ENCODE peak calls at places on chromosomes 1 and 21, in nine cellular contexts. One of them, this sample, is unnamed.

GRCh38 chr1:206911064-206911663 is 10.6 kb downstream of the FCMR start:
- DNase-seq in GM12864: no peak
- DNase-seq in choroid plexus epithelial cell: peak
- DNase-seq in glutamatergic neuron: no peak
- DNase-seq in retinal pigment epithelial cell: no peak
- DNase-seq in AG04450: no peak
- DNase-seq in A549: peak
- DNase-seq in omental fat pad: no peak
- DNase-seq in HL-60: peak
- DNase-seq in this sample: no peak

GRCh38 chr21:45541221-45542039 is 810 bp downstream of the SLC19A1 start:
- DNase-seq in GM12864: no peak
- DNase-seq in choroid plexus epithelial cell: peak
- DNase-seq in glutamatergic neuron: peak
- DNase-seq in retinal pigment epithelial cell: no peak
- DNase-seq in AG04450: no peak
- DNase-seq in A549: peak
- DNase-seq in omental fat pad: peak
- DNase-seq in HL-60: peak
- DNase-seq in this sample: no peak

GRCh38 chr1:243968413-243968812 is 82.7 kb upstream of the ZBTB18 start:
- DNase-seq in GM12864: no peak
- DNase-seq in choroid plexus epithelial cell: peak
- DNase-seq in glutamatergic neuron: no peak
- DNase-seq in retinal pigment epithelial cell: no peak
- DNase-seq in AG04450: no peak
- DNase-seq in A549: no peak
- DNase-seq in omental fat pad: no peak
- DNase-seq in HL-60: no peak
- DNase-seq in this sample: no peak

GRCh38 chr1:93814795-93815737 is 63.9 kb downstream of the DNTTIP2 start:
- DNase-seq in GM12864: no peak
- DNase-seq in choroid plexus epithelial cell: peak
- DNase-seq in glutamatergic neuron: peak
- DNase-seq in retinal pigment epithelial cell: no peak
- DNase-seq in AG04450: no peak
- DNase-seq in A549: no peak
- DNase-seq in omental fat pad: no peak
- DNase-seq in HL-60: no peak
- DNase-seq in this sample: no peak

GRCh38 chr1:33682371-33682770 is 181.5 kb upstream of the HMGB4 start:
- DNase-seq in GM12864: no peak
- DNase-seq in choroid plexus epithelial cell: no peak
- DNase-seq in glutamatergic neuron: no peak
- DNase-seq in retinal pigment epithelial cell: no peak
- DNase-seq in AG04450: no peak
- DNase-seq in A549: no peak
- DNase-seq in omental fat pad: no peak
- DNase-seq in HL-60: no peak
- DNase-seq in this sample: no peak

GRCh38 chr1:28369225-28369517 is 369 bp upstream of the PHACTR4 start:
- DNase-seq in GM12864: no peak
- DNase-seq in choroid plexus epithelial cell: no peak
- DNase-seq in glutamatergic neuron: no peak
- DNase-seq in retinal pigment epithelial cell: no peak
- DNase-seq in AG04450: no peak
- DNase-seq in A549: no peak
- DNase-seq in omental fat pad: no peak
- DNase-seq in HL-60: no peak
- DNase-seq in this sample: no peak

GRCh38 chr1:176998396-176998795 is 166.1 kb downstream of the ASTN1 start:
- DNase-seq in GM12864: no peak
- DNase-seq in choroid plexus epithelial cell: no peak
- DNase-seq in glutamatergic neuron: no peak
- DNase-seq in retinal pigment epithelial cell: no peak
- DNase-seq in AG04450: no peak
- DNase-seq in A549: no peak
- DNase-seq in omental fat pad: no peak
- DNase-seq in HL-60: no peak
- DNase-seq in this sample: no peak

GRCh38 chr1:37255111-37255795 is 219.1 kb upstream of the ZC3H12A start:
- DNase-seq in GM12864: no peak
- DNase-seq in choroid plexus epithelial cell: peak
- DNase-seq in glutamatergic neuron: peak
- DNase-seq in retinal pigment epithelial cell: no peak
- DNase-seq in AG04450: no peak
- DNase-seq in A549: peak
- DNase-seq in omental fat pad: no peak
- DNase-seq in HL-60: peak
- DNase-seq in this sample: peak

GRCh38 chr1:103327054-103327719 is 198.3 kb upstream of the RNPC3 start:
- DNase-seq in GM12864: no peak
- DNase-seq in choroid plexus epithelial cell: no peak
- DNase-seq in glutamatergic neuron: no peak
- DNase-seq in retinal pigment epithelial cell: no peak
- DNase-seq in AG04450: no peak
- DNase-seq in A549: no peak
- DNase-seq in omental fat pad: no peak
- DNase-seq in HL-60: no peak
- DNase-seq in this sample: no peak

GRCh38 chr21:36563301-36563926 is 83.5 kb upstream of the CLDN14 start:
- DNase-seq in GM12864: no peak
- DNase-seq in choroid plexus epithelial cell: no peak
- DNase-seq in glutamatergic neuron: no peak
- DNase-seq in retinal pigment epithelial cell: no peak
- DNase-seq in AG04450: no peak
- DNase-seq in A549: no peak
- DNase-seq in omental fat pad: no peak
- DNase-seq in HL-60: no peak
- DNase-seq in this sample: no peak

GRCh38 chr1:165408518-165408917 is 36.4 kb downstream of the RXRG start:
- DNase-seq in GM12864: no peak
- DNase-seq in choroid plexus epithelial cell: peak
- DNase-seq in glutamatergic neuron: peak
- DNase-seq in retinal pigment epithelial cell: no peak
- DNase-seq in AG04450: no peak
- DNase-seq in A549: peak
- DNase-seq in omental fat pad: no peak
- DNase-seq in HL-60: peak
- DNase-seq in this sample: no peak

GRCh38 chr1:119372493-119373086 is 4.0 kb downstream of the HAO2 start:
- DNase-seq in GM12864: peak
- DNase-seq in choroid plexus epithelial cell: peak
- DNase-seq in glutamatergic neuron: no peak
- DNase-seq in retinal pigment epithelial cell: no peak
- DNase-seq in AG04450: no peak
- DNase-seq in A549: peak
- DNase-seq in omental fat pad: no peak
- DNase-seq in HL-60: no peak
- DNase-seq in this sample: no peak
- TF ChIP-seq CTCF in GM12864: peak
- TF ChIP-seq CTCF in choroid plexus epithelial cell: peak
- TF ChIP-seq CTCF in glutamatergic neuron: no peak
- TF ChIP-seq CTCF in retinal pigment epithelial cell: peak
- TF ChIP-seq CTCF in AG04450: no peak
- TF ChIP-seq CTCF in A549: peak
- TF ChIP-seq CTCF in omental fat pad: no peak
- TF ChIP-seq CTCF in HL-60: no peak
- TF ChIP-seq CTCF in this sample: no peak

DNA sequence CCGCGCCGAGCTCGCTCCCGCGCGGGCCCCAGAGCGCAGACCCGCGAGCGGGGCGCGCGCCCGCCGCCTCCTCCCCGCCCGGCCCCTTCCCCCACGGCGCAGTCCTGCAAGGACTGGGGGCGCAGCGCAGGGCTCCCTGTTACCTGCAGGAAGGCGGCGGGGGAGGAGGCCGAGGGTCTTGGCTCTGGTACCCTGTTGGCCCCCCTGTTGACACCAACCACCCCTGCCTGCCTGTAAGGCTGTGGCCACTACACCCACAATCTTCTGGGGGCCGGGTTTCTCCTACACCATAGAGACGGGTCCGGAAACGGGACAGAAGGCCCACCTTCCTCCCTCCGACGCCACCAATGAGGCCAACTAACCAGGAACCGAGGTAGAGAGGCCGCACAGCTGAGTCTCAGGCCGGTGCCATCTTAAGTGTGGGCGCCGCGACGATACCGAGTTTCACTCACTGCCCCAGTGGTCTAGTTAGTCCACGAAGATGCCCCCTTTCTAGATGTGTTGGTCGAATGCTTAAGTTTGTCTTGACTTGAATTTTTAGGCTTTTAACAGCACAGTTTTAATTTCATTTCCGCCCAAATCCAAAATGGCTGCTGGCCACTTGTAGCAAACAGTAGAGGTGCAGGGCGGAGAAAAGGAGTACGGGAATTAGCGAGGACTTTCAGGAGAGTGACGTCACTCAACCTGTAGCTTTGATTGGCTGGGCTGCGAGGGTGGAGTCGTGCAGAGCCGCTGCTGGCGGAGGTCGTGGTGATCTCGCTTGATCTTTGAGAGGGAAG is at the start of gene SCYL3:
- DNase-seq in GM12864: peak
- DNase-seq in choroid plexus epithelial cell: peak
- DNase-seq in glutamatergic neuron: peak
- DNase-seq in retinal pigment epithelial cell: peak
- DNase-seq in AG04450: peak
- DNase-seq in A549: peak
- DNase-seq in omental fat pad: peak
- DNase-seq in HL-60: peak
- DNase-seq in this sample: peak
- TF ChIP-seq CTCF in GM12864: no peak
- TF ChIP-seq CTCF in choroid plexus epithelial cell: no peak
- TF ChIP-seq CTCF in glutamatergic neuron: no peak
- TF ChIP-seq CTCF in retinal pigment epithelial cell: no peak
- TF ChIP-seq CTCF in AG04450: no peak
- TF ChIP-seq CTCF in A549: no peak
- TF ChIP-seq CTCF in omental fat pad: no peak
- TF ChIP-seq CTCF in HL-60: no peak
- TF ChIP-seq CTCF in this sample: no peak

GRCh38 chr1:75812065-75812464 is 15.4 kb downstream of the MSH4 start:
- DNase-seq in GM12864: no peak
- DNase-seq in choroid plexus epithelial cell: no peak
- DNase-seq in glutamatergic neuron: no peak
- DNase-seq in retinal pigment epithelial cell: no peak
- DNase-seq in AG04450: no peak
- DNase-seq in A549: no peak
- DNase-seq in omental fat pad: no peak
- DNase-seq in HL-60: no peak
- DNase-seq in this sample: no peak
- TF ChIP-seq CTCF in GM12864: no peak
- TF ChIP-seq CTCF in choroid plexus epithelial cell: no peak
- TF ChIP-seq CTCF in glutamatergic neuron: no peak
- TF ChIP-seq CTCF in retinal pigment epithelial cell: no peak
- TF ChIP-seq CTCF in AG04450: no peak
- TF ChIP-seq CTCF in A549: no peak
- TF ChIP-seq CTCF in omental fat pad: no peak
- TF ChIP-seq CTCF in HL-60: no peak
- TF ChIP-seq CTCF in this sample: no peak

GRCh38 chr1:242455052-242455361 is 69.5 kb downstream of the PLD5 start:
- DNase-seq in GM12864: no peak
- DNase-seq in choroid plexus epithelial cell: no peak
- DNase-seq in glutamatergic neuron: no peak
- DNase-seq in retinal pigment epithelial cell: no peak
- DNase-seq in AG04450: no peak
- DNase-seq in A549: no peak
- DNase-seq in omental fat pad: no peak
- DNase-seq in HL-60: no peak
- DNase-seq in this sample: no peak
- TF ChIP-seq CTCF in GM12864: no peak
- TF ChIP-seq CTCF in choroid plexus epithelial cell: no peak
- TF ChIP-seq CTCF in glutamatergic neuron: no peak
- TF ChIP-seq CTCF in retinal pigment epithelial cell: no peak
- TF ChIP-seq CTCF in AG04450: no peak
- TF ChIP-seq CTCF in A549: peak
- TF ChIP-seq CTCF in omental fat pad: no peak
- TF ChIP-seq CTCF in HL-60: no peak
- TF ChIP-seq CTCF in this sample: peak

GRCh38 chr1:53255031-53255430 is 16.7 kb upstream of the MAGOH start:
- DNase-seq in GM12864: no peak
- DNase-seq in choroid plexus epithelial cell: no peak
- DNase-seq in glutamatergic neuron: no peak
- DNase-seq in retinal pigment epithelial cell: no peak
- DNase-seq in AG04450: no peak
- DNase-seq in A549: no peak
- DNase-seq in omental fat pad: no peak
- DNase-seq in HL-60: no peak
- DNase-seq in this sample: no peak
- TF ChIP-seq CTCF in GM12864: peak
- TF ChIP-seq CTCF in choroid plexus epithelial cell: peak
- TF ChIP-seq CTCF in glutamatergic neuron: no peak
- TF ChIP-seq CTCF in retinal pigment epithelial cell: no peak
- TF ChIP-seq CTCF in AG04450: peak
- TF ChIP-seq CTCF in A549: no peak
- TF ChIP-seq CTCF in omental fat pad: no peak
- TF ChIP-seq CTCF in HL-60: no peak
- TF ChIP-seq CTCF in this sample: no peak

GRCh38 chr1:32332290-32333079 is 3.5 kb downstream of the MARCKSL1 start:
- DNase-seq in GM12864: no peak
- DNase-seq in choroid plexus epithelial cell: no peak
- DNase-seq in glutamatergic neuron: no peak
- DNase-seq in retinal pigment epithelial cell: no peak
- DNase-seq in AG04450: no peak
- DNase-seq in A549: no peak
- DNase-seq in omental fat pad: no peak
- DNase-seq in HL-60: no peak
- DNase-seq in this sample: no peak

GRCh38 chr1:32334864-32335618 is 992 bp downstream of the MARCKSL1 start:
- DNase-seq in GM12864: no peak
- DNase-seq in choroid plexus epithelial cell: no peak
- DNase-seq in glutamatergic neuron: peak
- DNase-seq in retinal pigment epithelial cell: no peak
- DNase-seq in AG04450: no peak
- DNase-seq in A549: peak
- DNase-seq in omental fat pad: no peak
- DNase-seq in HL-60: peak
- DNase-seq in this sample: peak

GRCh38 chr1:32331549-32331948 is 4.5 kb downstream of the MARCKSL1 start:
- DNase-seq in GM12864: no peak
- DNase-seq in choroid plexus epithelial cell: no peak
- DNase-seq in glutamatergic neuron: no peak
- DNase-seq in retinal pigment epithelial cell: no peak
- DNase-seq in AG04450: no peak
- DNase-seq in A549: no peak
- DNase-seq in omental fat pad: no peak
- DNase-seq in HL-60: no peak
- DNase-seq in this sample: no peak

GRCh38 chr1:32334274-32334861 is 1.7 kb downstream of the MARCKSL1 start:
- DNase-seq in GM12864: no peak
- DNase-seq in choroid plexus epithelial cell: no peak
- DNase-seq in glutamatergic neuron: peak
- DNase-seq in retinal pigment epithelial cell: no peak
- DNase-seq in AG04450: no peak
- DNase-seq in A549: no peak
- DNase-seq in omental fat pad: no peak
- DNase-seq in HL-60: no peak
- DNase-seq in this sample: no peak

GRCh38 chr1:32333251-32333963 is 2.6 kb downstream of the MARCKSL1 start:
- DNase-seq in GM12864: no peak
- DNase-seq in choroid plexus epithelial cell: no peak
- DNase-seq in glutamatergic neuron: no peak
- DNase-seq in retinal pigment epithelial cell: no peak
- DNase-seq in AG04450: no peak
- DNase-seq in A549: no peak
- DNase-seq in omental fat pad: no peak
- DNase-seq in HL-60: no peak
- DNase-seq in this sample: no peak
- TF ChIP-seq CTCF in GM12864: peak
- TF ChIP-seq CTCF in choroid plexus epithelial cell: no peak
- TF ChIP-seq CTCF in glutamatergic neuron: no peak
- TF ChIP-seq CTCF in retinal pigment epithelial cell: no peak
- TF ChIP-seq CTCF in AG04450: no peak
- TF ChIP-seq CTCF in A549: no peak
- TF ChIP-seq CTCF in omental fat pad: no peak
- TF ChIP-seq CTCF in HL-60: no peak
- TF ChIP-seq CTCF in this sample: no peak

This sample was measured in mesothelial cell of epicardium.